ENCODE peak calls at places on chromosome 20, in seven cellular contexts. U, Y, L, S, E, Q and X are unnamed samples.

GRCh38 chr20:39897058-39897457 is 792.0 kb downstream of the MAFB start:
- DNase-seq in Y (no peak), E (no peak), U (no peak), S (peak), Q (no peak), L (peak), X (no peak)

GRCh38 chr20:58389324-58389967 is 417 bp downstream of the VAPB start:
- DNase-seq in S (peak), E (no peak), L (no peak), Y (peak), Q (peak), U (no peak), X (no peak)

GRCh38 chr20:15332711-15333160 is 995.3 kb upstream of the FLRT3 start:
- DNase-seq in S (no peak), L (no peak), Q (no peak), E (no peak), U (no peak), Y (no peak), X (no peak)

GRCh38 chr20:35058184-35058583 is 34.4 kb downstream of the TRPC4AP start:
- DNase-seq in S (no peak), E (no peak), L (no peak), Y (no peak), U (no peak), Q (no peak), X (no peak)

GRCh38 chr20:8796088-8796665 is 272.7 kb upstream of the PLCB4 start:
- DNase-seq in Y (no peak), E (no peak), U (no peak), L (no peak), S (peak), Q (no peak), X (no peak)

GRCh38 chr20:64273109-64273508 is 17.6 kb downstream of the PCMTD2 start:
- DNase-seq in Q (no peak), L (no peak), U (no peak), S (no peak), Y (no peak), E (no peak), X (no peak)

GRCh38 chr20:57682184-57683038 is 27.4 kb downstream of the PMEPA1 start:
- DNase-seq in Y (no peak), L (no peak), U (peak), E (no peak), S (no peak), Q (no peak), X (no peak)

GRCh38 chr20:62045529-62046277 is 20.0 kb downstream of the TAF4 start:
- DNase-seq in S (no peak), Y (peak), Q (no peak), U (no peak), E (no peak), L (no peak), X (no peak)

GRCh38 chr20:11676618-11677289 is 240.9 kb upstream of the BTBD3 start:
- DNase-seq in E (no peak), Q (no peak), Y (peak), U (no peak), L (peak), S (peak), X (peak)

GRCh38 chr20:62426678-62427077 is 661 bp downstream of the RBBP8NL start:
- DNase-seq in U (no peak), Q (no peak), L (no peak), E (no peak), S (no peak), Y (peak), X (no peak)

GRCh38 chr20:49560186-49560585 is 7.8 kb downstream of the PTGIS start:
- DNase-seq in U (no peak), S (no peak), Y (no peak), E (no peak), Q (no peak), L (no peak), X (no peak)

GRCh38 chr20:51132286-51132810 is 109.4 kb upstream of the KCNG1 start:
- DNase-seq in E (no peak), L (no peak), Q (no peak), Y (no peak), U (no peak), S (peak), X (no peak)

GRCh38 chr20:21513181-21513663 is 642 bp downstream of the NKX2-2 start:
- DNase-seq in Y (peak), E (no peak), U (no peak), Q (no peak), L (no peak), S (no peak), X (no peak)

GRCh38 chr20:21102691-21103311 is 3.4 kb downstream of the LINC00237 start:
- DNase-seq in Q (peak), L (no peak), U (no peak), S (no peak), Y (peak), E (no peak), X (no peak)

GRCh38 chr20:19077370-19078220 is 134.8 kb upstream of the SLC24A3 start:
- DNase-seq in U (no peak), E (no peak), Q (no peak), Y (no peak), L (no peak), S (no peak), X (no peak)

GRCh38 chr20:55097621-55098020 is 622.2 kb downstream of the DOK5 start:
- DNase-seq in U (no peak), Y (no peak), L (no peak), S (no peak), E (no peak), Q (no peak), X (no peak)

GRCh38 chr20:31788578-31788977 is 30.6 kb upstream of the MYLK2 start:
- DNase-seq in Y (no peak), L (no peak), Q (no peak), S (no peak), E (no peak), U (no peak), X (no peak)
- TF ChIP-seq CTCF in Y (no peak), L (no peak), Q (no peak), S (peak), E (no peak), U (no peak), X (peak)

GRCh38 chr20:36542019-36542488 is 735 bp downstream of the MYL9 start:
- DNase-seq in Y (peak), Q (no peak), L (no peak), E (no peak), S (peak), U (no peak), X (no peak)

GRCh38 chr20:36544134-36545018 is 3.1 kb downstream of the MYL9 start:
- DNase-seq in Q (no peak), S (peak), E (no peak), U (no peak), Y (no peak), L (no peak), X (peak)

GRCh38 chr20:36541227-36542018 is at the start of gene MYL9:
- DNase-seq in Y (peak), S (peak), Q (no peak), E (no peak), L (no peak), U (no peak), X (no peak)

GRCh38 chr20:36542516-36543186 is 1.3 kb downstream of the MYL9 start:
- DNase-seq in U (no peak), E (no peak), S (no peak), Q (no peak), L (no peak), Y (no peak), X (no peak)

DNA sequence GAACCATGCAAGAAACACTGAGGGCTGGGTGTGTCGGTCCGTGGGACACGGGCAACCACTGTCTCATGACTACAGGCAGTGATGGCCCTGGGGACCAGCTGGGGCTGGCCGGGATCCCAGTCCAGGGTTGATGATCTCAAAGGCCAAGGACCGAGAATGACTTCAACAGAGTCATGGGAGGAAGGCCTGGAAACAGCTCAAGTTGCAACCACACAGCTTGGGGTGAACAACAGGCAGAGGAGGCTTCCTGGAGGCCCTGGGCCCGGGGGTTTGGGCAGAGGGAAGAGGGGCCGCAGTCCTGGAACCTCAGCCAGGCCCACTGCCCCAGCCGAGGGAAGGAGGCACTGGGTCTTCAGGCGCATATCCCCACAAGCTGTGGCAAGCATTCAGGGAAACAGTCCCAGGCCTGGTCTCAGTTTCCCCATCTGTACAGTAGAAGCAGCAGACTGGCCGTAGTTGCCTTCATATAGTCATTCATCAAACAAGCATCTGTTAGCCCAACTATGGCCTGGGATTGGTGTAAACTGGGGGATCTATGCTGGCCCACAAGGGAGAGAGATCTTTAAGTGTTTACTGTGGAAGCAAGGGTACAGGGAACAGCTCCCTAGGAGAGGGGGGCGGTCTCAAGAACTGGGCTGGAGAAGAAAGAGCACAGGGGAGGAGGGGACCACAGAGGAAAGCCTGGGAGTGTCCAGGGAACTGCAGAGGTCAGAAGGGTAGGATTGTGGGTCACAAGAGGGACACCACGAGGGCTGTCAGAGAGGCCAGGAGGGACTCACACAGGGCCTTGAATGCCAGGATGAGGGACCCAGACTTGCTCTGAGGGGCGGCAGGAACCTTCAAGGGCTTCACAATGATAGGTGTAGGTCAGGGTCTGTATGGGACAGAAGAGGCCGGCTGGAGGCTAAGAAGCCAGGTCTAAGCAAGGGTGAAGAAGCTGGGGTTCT is 2.1 kb downstream of the MYL9 start:
- DNase-seq in L (no peak), Y (no peak), S (peak), E (no peak), Q (no peak), U (no peak), X (no peak)
- H3K4me3 ChIP-seq in L (peak), Y (no peak), S (no peak), E (no peak), Q (no peak), U (no peak), X (peak)

GRCh38 chr20:31829731-31830130 is 10.6 kb downstream of the MYLK2 start:
- DNase-seq in U (no peak), Q (no peak), L (no peak), Y (no peak), E (no peak), S (no peak), X (no peak)
- TF ChIP-seq CTCF in U (no peak), Q (no peak), L (no peak), Y (no peak), E (no peak), S (no peak), X (no peak)

DNA sequence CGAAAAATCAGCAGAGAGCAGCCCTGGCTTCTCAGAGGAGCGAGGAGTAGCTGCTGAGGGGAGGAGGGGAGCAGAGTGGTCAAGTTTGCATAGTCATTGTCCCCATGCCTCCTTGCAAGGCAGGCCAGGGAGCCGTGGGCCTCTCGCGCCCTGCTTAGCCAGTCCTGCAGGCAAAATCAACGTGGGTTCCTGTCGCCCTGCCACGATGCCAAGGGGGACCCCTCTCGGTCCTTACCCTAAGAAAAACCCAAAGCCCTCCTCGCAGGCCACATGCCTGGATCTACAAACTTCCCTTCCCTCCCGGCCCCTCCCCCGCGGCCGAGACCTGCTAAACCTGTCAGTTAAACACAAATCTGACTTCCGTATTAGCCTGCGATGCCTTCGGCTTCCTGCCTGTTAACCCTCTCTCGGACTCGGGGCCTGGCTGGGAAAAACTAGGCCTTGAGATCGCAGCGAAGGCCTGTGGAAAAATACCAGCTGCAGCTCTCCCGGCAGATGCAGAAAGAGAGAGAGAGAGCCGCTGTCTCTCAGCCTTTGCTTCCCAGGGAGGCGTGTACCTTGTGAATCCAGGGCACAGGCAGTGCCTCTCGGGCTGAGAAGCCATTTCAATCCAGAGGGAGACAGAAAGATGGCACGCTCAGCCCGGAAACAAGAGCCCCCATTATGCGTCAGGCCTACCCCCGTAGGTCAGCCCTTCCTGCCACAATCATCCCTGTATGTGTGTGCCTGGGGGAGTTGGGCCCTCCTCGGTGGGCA is 975 bp upstream of the ZMYND8 start:
- DNase-seq in E (no peak), Q (peak), Y (peak), U (peak), S (peak), L (peak), X (peak)
- H3K4me3 ChIP-seq in E (no peak), Q (peak), Y (peak), U (peak), S (no peak), L (peak), X (no peak)